ENCODE peak calls at places on chromosomes 1 and 21, in four cellular contexts. B, F, U and X are unnamed samples.

GRCh38 chr21:25457411-25457810 is 149.9 kb downstream of the MRPL39 start:
- DNase-seq in F (no peak), B (no peak), U (peak; percentile 83), X (no peak)

GRCh38 chr1:150972417-150972940 is 2.2 kb downstream of the CERS2 start:
- DNase-seq in B (no peak), U (no peak), F (no peak), X (no peak)

GRCh38 chr1:224251741-224252146 is 68.7 kb downstream of the DEGS1 start:
- DNase-seq in F (no peak), U (no peak), B (no peak), X (no peak)

GRCh38 chr1:39899611-39900538 is 1.8 kb downstream of the MYCL start:
- DNase-seq in U (no peak), F (no peak), B (no peak), X (no peak)

GRCh38 chr1:202586018-202586821 is 124.0 kb downstream of the SYT2 start:
- DNase-seq in F (no peak), B (no peak), U (peak; percentile 40), X (peak; percentile 50)

GRCh38 chr1:160416369-160416768 is 16.0 kb downstream of the VANGL2 start:
- DNase-seq in U (no peak), F (peak; percentile 55), B (no peak), X (peak; percentile 22)

GRCh38 chr21:33368124-33368523 is 35.1 kb upstream of the IFNGR2 start:
- DNase-seq in F (no peak), B (no peak), U (no peak), X (no peak)

GRCh38 chr1:161473363-161473762 is 31.9 kb upstream of the FCGR2A start:
- DNase-seq in U (no peak), B (no peak), F (no peak), X (peak; percentile 27)

GRCh38 chr1:54967372-54967771 is 13.1 kb upstream of the TMEM61 start:
- DNase-seq in F (no peak), U (no peak), B (no peak), X (no peak)

GRCh38 chr21:32592929-32593502 is 7.7 kb upstream of the TCP10L start:
- DNase-seq in U (no peak), B (no peak), F (no peak), X (peak; percentile 98)

GRCh38 chr1:39799770-39800470 is 11.3 kb upstream of the BMP8B start:
- DNase-seq in B (peak; percentile 89), U (no peak), F (peak; percentile 65), X (peak; percentile 52)

GRCh38 chr1:196667131-196667530 is 15.3 kb downstream of the CFH start:
- DNase-seq in B (no peak), U (no peak), F (no peak), X (no peak)

GRCh38 chr1:167943541-167943940 is 6.7 kb upstream of the MPC2 start:
- DNase-seq in U (no peak), B (no peak), F (no peak), X (no peak)

GRCh38 chr1:201883786-201884185 is 4.9 kb upstream of the SHISA4 start:
- DNase-seq in B (peak; percentile 62), U (no peak), F (no peak), X (peak; percentile 42)

GRCh38 chr21:39258207-39258606 is 55.2 kb downstream of the BRWD1 start:
- DNase-seq in U (no peak), F (no peak), B (no peak), X (no peak)

GRCh38 chr1:47738560-47739182 is 258.5 kb downstream of the TRABD2B start:
- DNase-seq in B (peak; percentile 70), U (no peak), F (peak; percentile 38), X (peak; percentile 35)

GRCh38 chr1:172561252-172561651 is 28.3 kb downstream of the SUCO start:
- DNase-seq in B (no peak), U (no peak), F (no peak), X (no peak)

GRCh38 chr1:38932496-38933014 is 9.1 kb downstream of the RHBDL2 start:
- DNase-seq in U (no peak), F (no peak), B (no peak), X (no peak)

GRCh38 chr1:152902676-152903075 is 5.7 kb upstream of the IVL start:
- DNase-seq in U (no peak), B (no peak), F (no peak), X (no peak)

GRCh38 chr1:14100916-14101315 is 400.9 kb downstream of the PRDM2 start:
- DNase-seq in B (no peak), F (no peak), U (no peak), X (no peak)

GRCh38 chr1:14254184-14254583 is 344.3 kb upstream of the KAZN start:
- DNase-seq in U (peak; percentile 5), F (no peak), B (no peak), X (no peak)

GRCh38 chr1:172144445-172145060 is 275.9 kb upstream of the C1orf105 start:
- DNase-seq in F (no peak), U (no peak), B (no peak), X (no peak)

GRCh38 chr1:119101563-119101962 is 38.9 kb downstream of the WARS2 start:
- DNase-seq in U (no peak), F (no peak), B (no peak), X (no peak)

GRCh38 chr21:18705971-18706370 is 302.4 kb upstream of the TMPRSS15 start:
- DNase-seq in U (no peak), F (no peak), B (no peak), X (no peak)

GRCh38 chr1:169924829-169925228 is 31.1 kb upstream of the SCYL3 start:
- DNase-seq in B (no peak), F (no peak), U (no peak), X (no peak)

GRCh38 chr1:23772049-23772853 is 6.0 kb upstream of the PITHD1 start:
- DNase-seq in F (peak; percentile 38), U (peak; percentile 27), B (peak; percentile 74), X (peak; percentile 67)

GRCh38 chr21:16117851-16118592 is 388.2 kb downstream of the USP25 start:
- DNase-seq in U (no peak), B (no peak), F (no peak), X (no peak)

GRCh38 chr1:68329096-68329835 is 96.9 kb upstream of the WLS start:
- DNase-seq in F (no peak), B (no peak), U (no peak), X (no peak)

GRCh38 chr1:110210604-110211502 is 739 bp downstream of the KCNC4 start:
- DNase-seq in F (peak; percentile 10), U (no peak), B (peak; percentile 70), X (no peak)

GRCh38 chr21:33149166-33149565 is 79.2 kb downstream of the OLIG1 start:
- DNase-seq in B (no peak), F (no peak), U (no peak), X (no peak)

GRCh38 chr21:38773108-38774061 is 32.3 kb upstream of the ETS2 start:
- DNase-seq in B (no peak), F (peak; percentile 49), U (no peak), X (peak; percentile 34)

GRCh38 chr1:14901371-14901954 is 252.1 kb upstream of the TMEM51 start:
- DNase-seq in F (no peak), U (no peak), B (no peak), X (no peak)

GRCh38 chr1:16013220-16013907 is 4.5 kb downstream of the HSPB7 start:
- DNase-seq in U (peak; percentile 24), F (peak; percentile 34), B (peak; percentile 94), X (peak; percentile 60)

GRCh38 chr1:67630438-67631045 is 54.5 kb upstream of the GADD45A start:
- DNase-seq in F (no peak), B (no peak), U (no peak), X (no peak)

GRCh38 chr1:234208791-234209190 is 164.5 kb upstream of the COA6 start:
- DNase-seq in B (no peak), F (no peak), U (no peak), X (no peak)
- TF ChIP-seq CEBPB in B (no peak), F (peak; percentile 63), U (no peak), X (no peak)

GRCh38 chr1:162562452-162562828 is 918 bp downstream of the UAP1 start:
- DNase-seq in F (no peak), U (no peak), B (no peak), X (peak; percentile 29)
- TF ChIP-seq ESRRA in F (no peak), U (no peak), B (no peak), X (no peak)

DNA sequence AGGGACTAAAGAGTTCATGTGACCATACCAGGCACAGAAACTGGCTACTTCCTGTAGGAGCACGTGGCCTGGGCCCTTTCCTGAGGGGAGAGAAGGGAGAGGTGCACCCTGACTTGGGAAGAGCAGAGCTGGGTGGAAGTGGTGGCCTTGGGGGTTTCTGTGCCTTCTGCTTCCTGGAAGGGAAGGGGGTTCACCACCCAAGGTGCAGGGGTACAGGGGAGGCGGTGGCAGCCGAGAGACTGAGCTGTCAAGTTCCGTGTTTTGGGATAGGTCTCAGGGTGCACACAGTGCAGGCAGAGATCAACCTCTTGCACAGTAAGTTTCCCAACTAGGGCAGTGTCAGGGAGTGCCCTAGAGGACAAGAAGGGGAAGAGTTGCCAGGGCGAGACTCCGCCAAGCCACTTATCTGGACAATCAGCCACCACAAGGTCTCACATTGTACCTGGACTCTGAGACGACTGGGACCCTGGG is 10.1 kb downstream of the HECTD3 start:
- DNase-seq in U (no peak), F (no peak), B (peak; percentile 26), X (no peak)
- TF ChIP-seq CEBPB in U (no peak), F (no peak), B (no peak), X (no peak)

DNA sequence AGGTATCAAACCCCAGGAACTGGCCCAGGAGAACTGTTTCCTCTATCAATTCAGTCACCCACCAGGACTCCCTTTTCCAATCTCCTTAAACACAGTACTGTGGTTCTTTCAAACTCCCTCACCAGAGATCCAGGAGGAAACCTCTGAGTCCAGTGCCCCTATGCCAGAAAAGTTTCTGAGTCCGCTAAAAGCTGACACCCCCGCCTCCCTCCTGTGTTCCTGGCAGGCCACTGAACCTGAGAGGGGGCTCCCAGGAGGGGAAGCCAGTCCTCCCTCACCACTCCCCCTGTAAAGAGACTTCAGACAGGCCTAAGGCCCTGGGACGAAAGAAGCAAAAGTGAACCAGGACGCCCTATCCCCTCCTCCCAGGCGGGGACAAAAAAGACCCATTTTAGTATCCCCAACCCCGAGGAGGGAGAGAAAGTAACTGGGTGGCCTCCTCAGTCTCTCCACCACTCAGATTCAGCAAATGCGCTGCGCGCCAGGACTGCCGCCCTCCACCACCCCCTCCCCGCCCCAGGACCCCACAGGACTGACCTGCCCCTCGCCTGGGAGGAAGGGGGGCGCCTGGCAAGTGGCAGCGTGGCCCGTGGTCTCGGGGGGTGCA is 624 bp downstream of the SLC41A1 start:
- DNase-seq in F (peak; percentile 40), B (peak; percentile 62), U (no peak), X (no peak)
- TF ChIP-seq ESRRA in F (no peak), B (no peak), U (no peak), X (no peak)

DNA sequence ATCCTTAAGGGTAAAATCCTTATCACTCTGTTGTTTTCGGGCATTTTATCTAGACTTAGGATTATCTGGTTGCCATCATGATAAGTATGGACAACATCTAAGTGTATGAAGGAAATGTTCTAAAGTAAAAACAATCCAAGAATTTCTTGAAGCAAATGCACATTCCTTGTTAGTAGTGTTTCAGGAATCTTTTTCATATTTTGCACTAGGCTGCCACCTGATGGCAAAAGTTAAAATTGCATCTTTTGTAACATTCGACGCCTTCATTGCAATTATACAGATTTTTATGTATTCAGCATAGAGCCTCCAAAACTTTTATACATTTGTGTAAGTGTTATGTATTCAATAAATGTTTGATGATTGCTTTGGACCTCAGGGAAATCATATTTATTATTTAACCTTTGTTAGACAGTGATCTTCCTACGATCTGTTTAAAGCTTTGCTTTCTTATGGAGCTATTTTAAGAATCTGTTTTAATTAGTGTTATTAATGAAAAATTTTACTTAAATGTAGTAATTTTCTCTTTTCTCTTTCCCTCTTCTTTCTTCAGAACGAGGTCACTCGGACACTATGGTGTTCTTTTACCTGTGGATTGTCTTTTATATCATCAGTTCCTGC is 49.4 kb upstream of the KIAA1614 start:
- DNase-seq in B (peak; percentile 44), F (peak; percentile 30), U (no peak), X (peak; percentile 31)
- TF ChIP-seq CEBPB in B (no peak), F (no peak), U (no peak), X (no peak)